ENCODE peak calls at places on chromosomes 16 and 17, in four cellular contexts. W, J, E and V are unnamed samples.

GRCh38 chr16:89150981-89151380 is 20.6 kb upstream of the CDH15 start:
- DNase-seq in E (no peak), J (no peak), W (no peak), V (no peak)

GRCh38 chr16:59698341-59698979 is 964.3 kb upstream of the GOT2 start:
- DNase-seq in E (peak), W (no peak), J (no peak), V (no peak)

GRCh38 chr16:89175280-89176146 is 4.0 kb downstream of the CDH15 start:
- DNase-seq in E (no peak), J (no peak), W (no peak), V (no peak)

GRCh38 chr17:38910325-38910724 is 15.1 kb upstream of the LASP1NB start:
- DNase-seq in W (no peak), J (no peak), E (no peak), V (no peak)

GRCh38 chr17:73798111-73798748 is 154.0 kb upstream of the SDK2 start:
- DNase-seq in J (no peak), E (peak), W (no peak), V (no peak)

GRCh38 chr17:8155341-8156173 is 3.4 kb upstream of the PER1 start:
- DNase-seq in J (no peak), W (no peak), E (no peak), V (no peak)

GRCh38 chr17:79837888-79838540 is 1.2 kb downstream of the CBX4 start:
- DNase-seq in J (no peak), W (peak), E (no peak), V (no peak)

GRCh38 chr16:65062736-65063583 is 58.9 kb downstream of the CDH11 start:
- DNase-seq in J (no peak), E (no peak), W (no peak), V (no peak)

GRCh38 chr17:77828749-77829539 is 129.6 kb upstream of the TNRC6C start:
- DNase-seq in W (no peak), J (no peak), E (no peak), V (no peak)

GRCh38 chr16:87951550-87952538 is 610 bp downstream of the BANP start:
- DNase-seq in J (no peak), E (no peak), W (no peak), V (no peak)

GRCh38 chr16:67872631-67873434 is at the start of gene EDC4:
- DNase-seq in E (peak), W (peak), J (peak), V (peak)

GRCh38 chr17:34979650-34980352 is 511 bp upstream of the LIG3 start:
- DNase-seq in J (no peak), E (no peak), W (no peak), V (no peak)

GRCh38 chr16:75660726-75661302 is 13.2 kb downstream of the TERF2IP start:
- DNase-seq in J (no peak), E (no peak), W (no peak), V (no peak)

GRCh38 chr17:336110-337021 is 16.2 kb downstream of the RPH3AL start:
- DNase-seq in E (no peak), J (peak), W (no peak), V (peak)

GRCh38 chr17:30576326-30576861 is 99.2 kb downstream of the GOSR1 start:
- DNase-seq in E (no peak), W (no peak), J (peak), V (no peak)

GRCh38 chr16:30778549-30779244 is 8.3 kb downstream of the ZNF629 start:
- DNase-seq in W (no peak), J (no peak), E (no peak), V (no peak)

GRCh38 chr17:67027031-67027628 is 17.2 kb upstream of the CACNG1 start:
- DNase-seq in J (no peak), E (no peak), W (no peak), V (no peak)

GRCh38 chr17:76273923-76274558 is 8.9 kb downstream of the UBALD2 start:
- DNase-seq in J (no peak), E (no peak), W (no peak), V (no peak)

GRCh38 chr16:20484726-20485125 is 33.4 kb downstream of the ACSM2A start:
- DNase-seq in J (no peak), E (no peak), W (no peak), V (no peak)

GRCh38 chr17:82933911-82934310 is 94.1 kb upstream of the ZNF750 start:
- DNase-seq in J (no peak), W (no peak), E (no peak), V (no peak)

GRCh38 chr17:11031787-11032186 is 193.9 kb upstream of the PIRT start:
- DNase-seq in J (no peak), W (no peak), E (no peak), V (no peak)
- TF ChIP-seq CTCF in J (no peak), W (no peak), E (peak), V (no peak)

GRCh38 chr16:74291577-74292208 is 4.9 kb upstream of the PSMD7 start:
- DNase-seq in W (no peak), E (peak), J (no peak), V (no peak)

GRCh38 chr16:74296120-74296464 is 522 bp upstream of the PSMD7 start:
- DNase-seq in E (no peak), J (no peak), W (no peak), V (no peak)

GRCh38 chr16:74297296-74297665 is 667 bp downstream of the PSMD7 start:
- DNase-seq in W (peak), E (peak), J (no peak), V (no peak)

GRCh38 chr16:74298104-74298503 is 1.5 kb downstream of the PSMD7 start:
- DNase-seq in J (no peak), W (no peak), E (peak), V (no peak)

GRCh38 chr16:74296465-74297295 is at the start of gene PSMD7:
- DNase-seq in W (peak), J (peak), E (peak), V (peak)
- TF ChIP-seq CTCF in W (no peak), J (no peak), E (no peak), V (no peak)

DNA sequence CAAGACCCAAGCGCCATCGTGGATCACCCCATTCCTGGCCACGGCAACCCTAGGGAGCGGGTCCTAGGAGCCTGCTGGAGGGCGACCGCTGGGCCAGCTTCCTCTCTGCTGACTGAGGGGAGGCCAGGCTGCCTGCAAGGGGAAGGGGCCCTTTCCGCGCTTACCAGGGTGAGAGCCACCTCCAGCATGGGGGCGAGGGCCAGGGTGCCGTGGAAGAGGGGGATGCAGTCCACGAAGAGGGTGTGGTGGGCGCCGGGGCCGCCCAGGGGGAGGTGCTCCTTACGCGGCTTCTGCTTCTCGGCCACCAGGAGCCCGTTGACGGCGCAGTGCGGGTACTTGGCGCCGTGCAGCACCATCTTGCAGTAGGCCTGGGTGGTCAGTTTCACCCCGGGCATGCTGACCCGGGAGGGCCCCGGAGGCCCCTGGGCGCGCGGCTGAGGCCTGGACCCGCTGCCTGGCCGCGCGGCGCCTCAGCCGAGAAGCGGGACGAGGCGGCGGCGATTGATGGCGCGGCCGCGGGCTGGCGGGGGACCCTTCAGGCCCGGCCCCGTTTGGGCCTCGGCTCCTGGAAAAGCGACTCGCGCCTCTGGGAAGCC is 345 bp downstream of the EMC8 start:
- DNase-seq in E (peak), J (peak), W (peak), V (no peak)
- TF ChIP-seq CTCF in E (no peak), J (no peak), W (no peak), V (no peak)

GRCh38 chr17:17768415-17769088 is 68.2 kb downstream of the SREBF1 start:
- DNase-seq in W (no peak), E (no peak), J (peak), V (no peak)
- TF ChIP-seq CTCF in W (no peak), E (no peak), J (no peak), V (no peak)